ENCODE peak calls at places on chromosomes 5 and 9, in ten cellular contexts. One of them, this sample, is unnamed.

GRCh38 chr5:14105717-14106435 is 37.3 kb upstream of the TRIO start:
- DNase-seq in mammary epithelial cell: peak; percentile 92
- DNase-seq in PC-3: peak; percentile 99
- DNase-seq in MM.1S: no peak
- DNase-seq in Karpas-422: no peak
- DNase-seq in DND-41: no peak
- DNase-seq in GM23248: peak; percentile 90
- DNase-seq in neural progenitor cell: no peak
- DNase-seq in K562: no peak
- DNase-seq in IMR-90: peak; percentile 95
- DNase-seq in this sample: peak; percentile 18

GRCh38 chr9:108412755-108413154 is 443.0 kb downstream of the ACTL7B start:
- DNase-seq in mammary epithelial cell: peak; percentile 15
- DNase-seq in MM.1S: no peak
- DNase-seq in K562: no peak
- DNase-seq in neural progenitor cell: peak; percentile 45
- DNase-seq in Karpas-422: peak; percentile 65
- DNase-seq in PC-3: peak; percentile 14
- DNase-seq in DND-41: no peak
- DNase-seq in IMR-90: peak; percentile 11
- DNase-seq in GM23248: peak; percentile 18
- DNase-seq in this sample: peak; percentile 33

GRCh38 chr5:28369418-28369817 is 1331.0 kb upstream of the CDH9 start:
- DNase-seq in PC-3: peak; percentile 37
- DNase-seq in mammary epithelial cell: peak; percentile 34
- DNase-seq in DND-41: no peak
- DNase-seq in Karpas-422: no peak
- DNase-seq in neural progenitor cell: no peak
- DNase-seq in IMR-90: no peak
- DNase-seq in K562: no peak
- DNase-seq in GM23248: no peak
- DNase-seq in MM.1S: no peak
- DNase-seq in this sample: no peak

GRCh38 chr9:108869092-108869725 is 7.1 kb downstream of the ACTL7A start:
- DNase-seq in K562: no peak
- DNase-seq in IMR-90: peak; percentile 36
- DNase-seq in PC-3: peak; percentile 59
- DNase-seq in GM23248: peak; percentile 65
- DNase-seq in DND-41: no peak
- DNase-seq in neural progenitor cell: no peak
- DNase-seq in MM.1S: no peak
- DNase-seq in mammary epithelial cell: peak; percentile 65
- DNase-seq in Karpas-422: no peak
- DNase-seq in this sample: peak; percentile 64

GRCh38 chr9:133888779-133889491 is 103.2 kb downstream of the VAV2 start:
- DNase-seq in Karpas-422: no peak
- DNase-seq in DND-41: no peak
- DNase-seq in K562: no peak
- DNase-seq in MM.1S: no peak
- DNase-seq in neural progenitor cell: no peak
- DNase-seq in IMR-90: no peak
- DNase-seq in GM23248: no peak
- DNase-seq in PC-3: no peak
- DNase-seq in mammary epithelial cell: no peak
- DNase-seq in this sample: no peak

GRCh38 chr9:107895524-107896001 is 406.0 kb upstream of the KLF4 start:
- DNase-seq in DND-41: no peak
- DNase-seq in PC-3: no peak
- DNase-seq in IMR-90: peak; percentile 50
- DNase-seq in GM23248: peak; percentile 81
- DNase-seq in Karpas-422: peak; percentile 29
- DNase-seq in neural progenitor cell: no peak
- DNase-seq in MM.1S: no peak
- DNase-seq in K562: no peak
- DNase-seq in mammary epithelial cell: peak; percentile 40
- DNase-seq in this sample: peak; percentile 62

GRCh38 chr9:27278374-27278773 is 18.6 kb downstream of the EQTN start:
- DNase-seq in MM.1S: no peak
- DNase-seq in PC-3: no peak
- DNase-seq in DND-41: no peak
- DNase-seq in neural progenitor cell: no peak
- DNase-seq in IMR-90: no peak
- DNase-seq in GM23248: peak; percentile 10
- DNase-seq in mammary epithelial cell: no peak
- DNase-seq in Karpas-422: no peak
- DNase-seq in K562: no peak
- DNase-seq in this sample: no peak

GRCh38 chr9:21709464-21710058 is 92.9 kb upstream of the MTAP start:
- DNase-seq in K562: no peak
- DNase-seq in neural progenitor cell: peak; percentile 78
- DNase-seq in PC-3: peak; percentile 73
- DNase-seq in GM23248: peak; percentile 65
- DNase-seq in mammary epithelial cell: peak; percentile 57
- DNase-seq in IMR-90: peak; percentile 53
- DNase-seq in MM.1S: peak; percentile 38
- DNase-seq in DND-41: peak; percentile 59
- DNase-seq in Karpas-422: peak; percentile 84
- DNase-seq in this sample: peak; percentile 64

GRCh38 chr9:35518212-35518917 is 28.5 kb downstream of the RUSC2 start:
- DNase-seq in PC-3: peak; percentile 95
- DNase-seq in mammary epithelial cell: peak; percentile 86
- DNase-seq in IMR-90: peak; percentile 94
- DNase-seq in Karpas-422: no peak
- DNase-seq in GM23248: peak; percentile 92
- DNase-seq in DND-41: no peak
- DNase-seq in K562: no peak
- DNase-seq in MM.1S: no peak
- DNase-seq in neural progenitor cell: peak; percentile 83
- DNase-seq in this sample: peak; percentile 81

GRCh38 chr9:751137-752051 is 90.1 kb upstream of the DMRT1 start:
- DNase-seq in mammary epithelial cell: peak; percentile 56
- DNase-seq in IMR-90: peak; percentile 15
- DNase-seq in GM23248: peak; percentile 56
- DNase-seq in neural progenitor cell: no peak
- DNase-seq in K562: no peak
- DNase-seq in Karpas-422: no peak
- DNase-seq in PC-3: peak; percentile 65
- DNase-seq in DND-41: no peak
- DNase-seq in MM.1S: no peak
- DNase-seq in this sample: no peak

GRCh38 chr5:68368686-68369359 is 153.3 kb downstream of the PIK3R1 start:
- DNase-seq in neural progenitor cell: no peak
- DNase-seq in GM23248: peak; percentile 35
- DNase-seq in DND-41: no peak
- DNase-seq in MM.1S: no peak
- DNase-seq in PC-3: peak; percentile 25
- DNase-seq in IMR-90: peak; percentile 16
- DNase-seq in K562: no peak
- DNase-seq in Karpas-422: no peak
- DNase-seq in mammary epithelial cell: peak; percentile 70
- DNase-seq in this sample: no peak

GRCh38 chr9:114701971-114702370 is 20.0 kb upstream of the TEX48 start:
- DNase-seq in Karpas-422: no peak
- DNase-seq in neural progenitor cell: no peak
- DNase-seq in IMR-90: no peak
- DNase-seq in mammary epithelial cell: no peak
- DNase-seq in PC-3: no peak
- DNase-seq in K562: no peak
- DNase-seq in DND-41: no peak
- DNase-seq in MM.1S: no peak
- DNase-seq in GM23248: no peak
- DNase-seq in this sample: no peak

DNA sequence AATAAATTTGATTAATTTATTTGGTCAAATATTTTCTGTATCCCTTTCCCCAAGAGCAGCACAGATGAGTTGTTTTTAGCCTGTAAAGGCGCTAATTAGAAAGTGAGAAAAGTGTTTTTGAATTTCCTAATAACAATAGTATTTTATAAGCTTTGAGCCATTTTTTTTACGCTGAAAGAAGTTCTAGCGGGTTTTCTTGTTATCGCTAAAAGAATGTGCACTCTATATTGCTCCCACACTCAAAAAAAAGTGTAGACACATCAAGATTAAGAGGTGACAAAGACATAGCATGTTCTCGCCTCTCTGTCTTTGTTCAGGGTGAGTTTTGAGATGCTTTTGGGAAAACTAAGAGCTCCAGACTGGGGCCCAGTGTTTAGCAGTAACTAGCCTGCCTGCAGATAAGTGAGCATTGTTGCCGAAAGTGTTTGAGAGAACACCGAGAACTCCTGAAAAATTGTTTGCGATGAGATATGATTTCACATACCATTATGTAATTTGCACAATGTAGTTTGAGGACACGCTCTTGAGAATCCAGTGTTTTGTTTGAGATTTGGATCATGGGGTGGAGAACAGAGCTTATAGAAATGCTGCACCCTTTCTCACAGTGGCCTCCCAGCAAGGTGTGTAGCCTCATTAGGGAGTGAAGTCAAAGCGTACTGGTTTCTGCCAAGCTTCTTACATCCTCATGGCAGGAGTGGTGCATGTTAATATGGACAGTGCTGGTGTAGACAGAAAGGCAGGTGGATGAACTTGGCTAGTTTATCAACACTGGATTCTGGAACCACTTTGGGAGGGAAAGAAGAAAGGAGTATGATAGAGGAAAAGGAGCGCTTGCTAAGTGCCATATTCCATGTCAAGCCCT is 1.5 kb downstream of the F2R start:
- DNase-seq in GM23248: no peak
- DNase-seq in MM.1S: no peak
- DNase-seq in IMR-90: no peak
- DNase-seq in DND-41: no peak
- DNase-seq in mammary epithelial cell: no peak
- DNase-seq in PC-3: no peak
- DNase-seq in neural progenitor cell: peak; percentile 16
- DNase-seq in Karpas-422: peak; percentile 12
- DNase-seq in K562: no peak
- DNase-seq in this sample: no peak
- H2AFZ ChIP-seq in GM23248: peak overlapping the region; percentile 81
- H2AFZ ChIP-seq in MM.1S: no peak overlapping the region
- H2AFZ ChIP-seq in IMR-90: peak overlapping the region; percentile 24
- H2AFZ ChIP-seq in DND-41: no peak overlapping the region
- H2AFZ ChIP-seq in mammary epithelial cell: no peak overlapping the region
- H2AFZ ChIP-seq in PC-3: no peak overlapping the region
- H2AFZ ChIP-seq in neural progenitor cell: no peak overlapping the region
- H2AFZ ChIP-seq in Karpas-422: no peak overlapping the region
- H2AFZ ChIP-seq in K562: peak overlapping the region; percentile 97
- H2AFZ ChIP-seq in this sample: peak overlapping the region; percentile 90

GRCh38 chr9:95481000-95481399 is 35.8 kb downstream of the PTCH1 start:
- DNase-seq in mammary epithelial cell: no peak
- DNase-seq in K562: no peak
- DNase-seq in neural progenitor cell: no peak
- DNase-seq in MM.1S: no peak
- DNase-seq in PC-3: no peak
- DNase-seq in Karpas-422: no peak
- DNase-seq in GM23248: no peak
- DNase-seq in DND-41: no peak
- DNase-seq in IMR-90: no peak
- DNase-seq in this sample: no peak

GRCh38 chr9:95486318-95486717 is 30.5 kb downstream of the PTCH1 start:
- DNase-seq in IMR-90: no peak
- DNase-seq in PC-3: no peak
- DNase-seq in MM.1S: no peak
- DNase-seq in K562: no peak
- DNase-seq in Karpas-422: no peak
- DNase-seq in mammary epithelial cell: no peak
- DNase-seq in GM23248: no peak
- DNase-seq in neural progenitor cell: no peak
- DNase-seq in DND-41: no peak
- DNase-seq in this sample: no peak

GRCh38 chr9:95483431-95483830 is 33.3 kb downstream of the PTCH1 start:
- DNase-seq in mammary epithelial cell: no peak
- DNase-seq in DND-41: no peak
- DNase-seq in MM.1S: no peak
- DNase-seq in K562: no peak
- DNase-seq in Karpas-422: no peak
- DNase-seq in PC-3: no peak
- DNase-seq in IMR-90: no peak
- DNase-seq in GM23248: no peak
- DNase-seq in neural progenitor cell: no peak
- DNase-seq in this sample: no peak

GRCh38 chr9:95480346-95480745 is 36.4 kb downstream of the PTCH1 start:
- DNase-seq in Karpas-422: no peak
- DNase-seq in neural progenitor cell: no peak
- DNase-seq in PC-3: no peak
- DNase-seq in K562: no peak
- DNase-seq in IMR-90: no peak
- DNase-seq in GM23248: no peak
- DNase-seq in mammary epithelial cell: no peak
- DNase-seq in DND-41: no peak
- DNase-seq in MM.1S: no peak
- DNase-seq in this sample: no peak

GRCh38 chr9:95484225-95484624 is 32.5 kb downstream of the PTCH1 start:
- DNase-seq in mammary epithelial cell: no peak
- DNase-seq in DND-41: no peak
- DNase-seq in IMR-90: no peak
- DNase-seq in neural progenitor cell: no peak
- DNase-seq in Karpas-422: no peak
- DNase-seq in K562: no peak
- DNase-seq in MM.1S: no peak
- DNase-seq in GM23248: no peak
- DNase-seq in PC-3: no peak
- DNase-seq in this sample: no peak
- H4K20me1 ChIP-seq in mammary epithelial cell: no peaks in the 10 kb centered on the region
- H4K20me1 ChIP-seq in DND-41: no peaks in the 10 kb centered on the region
- H4K20me1 ChIP-seq in IMR-90: peaks cover 28% of the 10 kb centered on the region
- H4K20me1 ChIP-seq in neural progenitor cell: peaks cover 98% of the 10 kb centered on the region
- H4K20me1 ChIP-seq in Karpas-422: peaks cover 29% of the 10 kb centered on the region
- H4K20me1 ChIP-seq in K562: peaks cover 5% of the 10 kb centered on the region
- H4K20me1 ChIP-seq in MM.1S: no peaks in the 10 kb centered on the region
- H4K20me1 ChIP-seq in GM23248: no peaks in the 10 kb centered on the region
- H4K20me1 ChIP-seq in PC-3: no peaks in the 10 kb centered on the region
- H4K20me1 ChIP-seq in this sample: peaks cover 93% of the 10 kb centered on the region

GRCh38 chr5:96128204-96128864 is 166.7 kb upstream of the ELL2 start:
- DNase-seq in neural progenitor cell: no peak
- DNase-seq in Karpas-422: no peak
- DNase-seq in mammary epithelial cell: no peak
- DNase-seq in GM23248: no peak
- DNase-seq in IMR-90: no peak
- DNase-seq in DND-41: no peak
- DNase-seq in MM.1S: no peak
- DNase-seq in PC-3: no peak
- DNase-seq in K562: no peak
- DNase-seq in this sample: no peak
- H2AFZ ChIP-seq in neural progenitor cell: peak overlapping the region; percentile 4
- H2AFZ ChIP-seq in Karpas-422: no peak overlapping the region
- H2AFZ ChIP-seq in mammary epithelial cell: no peak overlapping the region
- H2AFZ ChIP-seq in GM23248: no peak overlapping the region
- H2AFZ ChIP-seq in IMR-90: no peak overlapping the region
- H2AFZ ChIP-seq in DND-41: no peak overlapping the region
- H2AFZ ChIP-seq in MM.1S: no peak overlapping the region
- H2AFZ ChIP-seq in PC-3: no peak overlapping the region
- H2AFZ ChIP-seq in K562: no peak overlapping the region
- H2AFZ ChIP-seq in this sample: no peak overlapping the region

DNA sequence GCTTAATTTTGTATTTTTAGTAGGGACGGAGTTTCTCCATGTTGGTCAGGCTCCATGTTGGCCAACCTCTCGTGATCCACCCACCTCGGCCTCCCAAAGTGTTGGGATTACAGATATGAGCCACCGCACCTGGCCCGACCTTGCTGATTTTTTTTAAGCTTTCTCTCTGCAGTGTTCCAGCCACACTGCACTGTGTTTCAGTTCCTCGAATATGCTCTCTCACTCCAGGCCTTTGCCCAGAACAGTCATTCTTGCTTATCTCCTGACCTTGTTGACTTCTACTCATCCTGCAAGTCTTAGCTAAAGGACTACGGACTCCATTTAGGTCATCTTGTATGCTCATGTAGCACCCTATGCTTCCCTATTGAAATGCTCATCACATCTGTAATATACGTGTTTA is 3.3 kb downstream of the SNAPC3 start:
- DNase-seq in PC-3: no peak
- DNase-seq in GM23248: no peak
- DNase-seq in IMR-90: no peak
- DNase-seq in K562: no peak
- DNase-seq in Karpas-422: no peak
- DNase-seq in neural progenitor cell: no peak
- DNase-seq in DND-41: no peak
- DNase-seq in MM.1S: no peak
- DNase-seq in mammary epithelial cell: no peak
- DNase-seq in this sample: no peak
- H4K20me1 ChIP-seq in PC-3: no peaks in the 10 kb centered on the region
- H4K20me1 ChIP-seq in GM23248: peaks cover 3% of the 10 kb centered on the region
- H4K20me1 ChIP-seq in IMR-90: peaks cover 32% of the 10 kb centered on the region
- H4K20me1 ChIP-seq in K562: no peaks in the 10 kb centered on the region
- H4K20me1 ChIP-seq in Karpas-422: no peaks in the 10 kb centered on the region
- H4K20me1 ChIP-seq in neural progenitor cell: peaks cover 26% of the 10 kb centered on the region
- H4K20me1 ChIP-seq in DND-41: peaks cover 7% of the 10 kb centered on the region
- H4K20me1 ChIP-seq in MM.1S: no peaks in the 10 kb centered on the region
- H4K20me1 ChIP-seq in mammary epithelial cell: no peaks in the 10 kb centered on the region
- H4K20me1 ChIP-seq in this sample: no peaks in the 10 kb centered on the region

This sample was measured in hepatocyte.